ENCODE peak calls at places on chromosomes 13 and 19, in ten cellular contexts. T is GM23338, R is cardiac muscle cell, C is left ventricle myocardium inferior, B is heart right ventricle, U is tibial nerve, Z is body of pancreas, W is SK-N-SH, J is breast epithelium, S is ovary. O is an unnamed sample. For H3K36me3 and H3K4me1, the result is how much of the 10 kb centered on the place peaks cover.

GRCh38 chr19:50331187-50332013 is 2.2 kb upstream of the KCNC3 start:
- DNase-seq in T (peak), R (no peak), C (no peak), B (no peak), U (no peak), Z (no peak), W (no peak), J (no peak), S (no peak), O (no peak)

GRCh38 chr13:32200741-32201140 is 114.4 kb downstream of the ZAR1L start:
- DNase-seq in T (no peak), R (no peak), C (no peak), B (no peak), U (no peak), Z (no peak), W (no peak), J (no peak), S (no peak), O (no peak)

GRCh38 chr19:54551950-54552912 is 21.4 kb upstream of the LILRA2 start:
- DNase-seq in T (no peak), R (no peak), C (peak), B (peak), U (peak), Z (peak), W (no peak), J (no peak), S (no peak), O (peak)

GRCh38 chr19:8251025-8251472 is 41.9 kb downstream of the CERS4 start:
- DNase-seq in T (no peak), R (no peak), C (peak), B (peak), U (peak), Z (peak), W (no peak), J (peak), S (peak), O (no peak)

GRCh38 chr13:101631403-101631802 is 178.9 kb downstream of the ITGBL1 start:
- DNase-seq in T (no peak), R (no peak), C (no peak), B (no peak), U (no peak), Z (no peak), W (no peak), J (no peak), S (no peak), O (no peak)

GRCh38 chr19:49512970-49513745 is 697 bp downstream of the FCGRT start:
- DNase-seq in T (peak), R (peak), C (peak), B (peak), U (peak), Z (peak), W (peak), J (no peak), S (peak), O (peak)

GRCh38 chr13:26475176-26476110 is 82.0 kb upstream of the WASF3 start:
- DNase-seq in T (peak), R (no peak), C (no peak), B (no peak), U (no peak), Z (no peak), W (no peak), J (no peak), S (no peak), O (no peak)

GRCh38 chr19:54470991-54471782 is 1.9 kb downstream of the CDC42EP5 start:
- DNase-seq in T (peak), R (no peak), C (peak), B (peak), U (peak), Z (peak), W (no peak), J (no peak), S (peak), O (peak)

GRCh38 chr13:21800847-21801616 is 130.2 kb downstream of the FGF9 start:
- DNase-seq in T (peak), R (no peak), C (no peak), B (no peak), U (no peak), Z (no peak), W (no peak), J (no peak), S (no peak), O (no peak)

GRCh38 chr19:38932425-38933179 is 1.9 kb downstream of the MRPS12 start:
- DNase-seq in T (peak), R (peak), C (no peak), B (no peak), U (no peak), Z (peak), W (no peak), J (no peak), S (peak), O (peak)

GRCh38 chr19:15998166-15998565 is 49.4 kb downstream of the OR10H4 start:
- DNase-seq in T (no peak), R (no peak), C (no peak), B (no peak), U (no peak), Z (no peak), W (no peak), J (no peak), S (no peak), O (no peak)

GRCh38 chr19:35895911-35896642 is 4.3 kb downstream of the NFKBID start:
- DNase-seq in T (no peak), R (no peak), C (no peak), B (no peak), U (no peak), Z (no peak), W (no peak), J (no peak), S (no peak), O (no peak)

GRCh38 chr19:44891016-44891882 is at the start of gene TOMM40:
- DNase-seq in T (peak), R (peak), C (peak), B (no peak), U (no peak), Z (no peak), W (peak), J (no peak), S (peak), O (no peak)

GRCh38 chr19:2047449-2048103 is 3.5 kb downstream of the MKNK2 start:
- DNase-seq in T (no peak), R (no peak), C (no peak), B (no peak), U (no peak), Z (peak), W (no peak), J (no peak), S (peak), O (peak)

GRCh38 chr13:31923134-31923763 is 108.3 kb upstream of the FRY start:
- DNase-seq in T (no peak), R (peak), C (no peak), B (no peak), U (no peak), Z (no peak), W (no peak), J (no peak), S (no peak), O (no peak)

GRCh38 chr19:51509823-51510660 is 8.4 kb upstream of the SIGLEC12 start:
- DNase-seq in T (no peak), R (no peak), C (no peak), B (no peak), U (no peak), Z (no peak), W (no peak), J (no peak), S (no peak), O (no peak)

DNA sequence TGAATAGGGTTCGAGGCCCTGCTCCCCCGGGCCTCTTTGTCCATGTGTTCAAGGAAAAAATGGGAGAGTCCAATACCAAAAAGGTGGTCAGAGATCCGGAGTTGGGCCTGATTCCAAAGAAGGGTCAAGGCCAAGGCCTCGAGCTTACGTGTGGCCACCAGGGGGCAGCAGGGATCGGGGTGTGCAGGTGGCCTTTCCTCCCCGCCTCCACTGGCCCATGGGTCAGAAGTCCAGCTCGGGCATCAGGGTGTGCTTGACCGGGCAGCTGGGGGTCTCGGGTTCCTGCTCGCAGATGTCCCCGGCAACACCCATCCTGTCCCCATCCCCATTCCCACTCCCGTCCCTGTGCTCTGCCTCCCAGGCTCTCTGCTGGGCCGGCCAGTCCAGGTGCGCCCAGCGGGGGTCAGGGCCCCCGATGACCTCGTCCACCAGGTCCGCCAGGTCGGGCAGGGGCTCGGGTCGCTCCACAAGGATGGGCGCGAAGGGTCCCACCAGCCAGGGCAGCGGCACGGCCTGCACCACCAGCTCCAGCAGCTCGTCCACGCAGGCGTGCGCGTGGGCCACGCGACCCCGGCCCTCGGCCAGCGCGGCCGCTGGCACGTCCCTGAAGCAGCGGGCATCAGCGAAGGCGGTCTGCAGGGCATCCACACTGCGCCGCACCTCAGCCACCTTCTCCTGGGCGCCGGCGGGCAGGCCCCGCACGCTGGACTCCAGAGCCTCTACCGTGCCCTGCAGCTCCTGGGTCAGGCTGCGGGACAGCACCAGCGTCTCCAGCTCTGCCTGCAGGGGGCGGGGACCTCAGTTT is 5.2 kb upstream of the PLIN4 start:
- DNase-seq in T (peak), R (peak), C (peak), B (no peak), U (peak), Z (peak), W (peak), J (no peak), S (peak), O (peak)
- TF ChIP-seq CTCF in T (peak), R (peak), C (peak), B (peak), U (peak), Z (peak), W (peak), J (no peak), S (no peak), O (peak)

DNA sequence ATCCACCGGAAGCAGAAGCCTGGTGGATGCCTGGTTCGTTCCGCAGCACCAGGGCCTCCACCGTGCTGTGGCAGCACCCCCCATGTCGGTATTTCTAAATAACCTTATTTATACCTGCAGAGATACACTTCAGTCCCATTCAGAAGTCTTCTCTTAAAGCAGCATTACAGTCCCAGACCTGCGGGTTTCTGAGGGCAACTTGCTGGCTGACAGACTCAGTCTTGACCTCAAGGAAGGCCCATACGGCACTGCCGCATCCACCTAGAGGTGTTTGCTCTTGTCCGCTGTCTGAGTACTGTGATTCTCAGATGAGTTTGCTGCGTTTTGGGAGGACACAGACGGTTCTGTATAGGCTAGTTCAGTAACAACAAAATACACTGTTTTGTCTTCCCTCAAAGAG is 16.9 kb upstream of the TEX29 start:
- DNase-seq in T (no peak), R (no peak), C (no peak), B (no peak), U (no peak), Z (no peak), W (no peak), J (no peak), S (no peak), O (no peak)
- H3K36me3 ChIP-seq in T (under half), R (under half), C (half or more), B (under half), U (half or more), Z (under half), W (half or more), J (under half), S (under half), O (under half)

GRCh38 chr19:10815007-10815531 is 20.9 kb downstream of the TMED1 start:
- DNase-seq in T (no peak), R (no peak), C (no peak), B (no peak), U (no peak), Z (no peak), W (no peak), J (no peak), S (no peak), O (no peak)

GRCh38 chr19:10817291-10818038 is 18.5 kb downstream of the TMED1 start:
- DNase-seq in T (peak), R (no peak), C (no peak), B (peak), U (peak), Z (peak), W (peak), J (no peak), S (peak), O (peak)

GRCh38 chr19:10816691-10817090 is 19.3 kb downstream of the TMED1 start:
- DNase-seq in T (no peak), R (no peak), C (no peak), B (no peak), U (no peak), Z (no peak), W (peak), J (no peak), S (no peak), O (no peak)

GRCh38 chr19:10818306-10819123 is 17.5 kb downstream of the TMED1 start:
- DNase-seq in T (no peak), R (no peak), C (no peak), B (no peak), U (no peak), Z (no peak), W (peak), J (no peak), S (peak), O (no peak)

GRCh38 chr19:10815969-10816635 is 19.9 kb downstream of the TMED1 start:
- DNase-seq in T (peak), R (no peak), C (no peak), B (no peak), U (no peak), Z (no peak), W (no peak), J (no peak), S (no peak), O (no peak)
- H3K4me1 ChIP-seq in T (under half), R (under half), C (under half), B (under half), U (under half), Z (under half), W (half or more), J (under half), S (under half), O (under half)

GRCh38 chr19:12244370-12244769 is 50.3 kb downstream of the ZNF44 start:
- DNase-seq in T (peak), R (no peak), C (no peak), B (no peak), U (no peak), Z (no peak), W (no peak), J (no peak), S (no peak), O (no peak)
- TF ChIP-seq CTCF in T (peak), R (no peak), C (peak), B (no peak), U (no peak), Z (no peak), W (no peak), J (no peak), S (no peak), O (no peak)

GRCh38 chr19:58001895-58002369 is 688 bp downstream of the ZNF606 start:
- DNase-seq in T (no peak), R (peak), C (no peak), B (no peak), U (no peak), Z (no peak), W (peak), J (no peak), S (no peak), O (no peak)
- H3K36me3 ChIP-seq in T (under half), R (under half), C (half or more), B (under half), U (half or more), Z (under half), W (under half), J (under half), S (under half), O (under half)

DNA sequence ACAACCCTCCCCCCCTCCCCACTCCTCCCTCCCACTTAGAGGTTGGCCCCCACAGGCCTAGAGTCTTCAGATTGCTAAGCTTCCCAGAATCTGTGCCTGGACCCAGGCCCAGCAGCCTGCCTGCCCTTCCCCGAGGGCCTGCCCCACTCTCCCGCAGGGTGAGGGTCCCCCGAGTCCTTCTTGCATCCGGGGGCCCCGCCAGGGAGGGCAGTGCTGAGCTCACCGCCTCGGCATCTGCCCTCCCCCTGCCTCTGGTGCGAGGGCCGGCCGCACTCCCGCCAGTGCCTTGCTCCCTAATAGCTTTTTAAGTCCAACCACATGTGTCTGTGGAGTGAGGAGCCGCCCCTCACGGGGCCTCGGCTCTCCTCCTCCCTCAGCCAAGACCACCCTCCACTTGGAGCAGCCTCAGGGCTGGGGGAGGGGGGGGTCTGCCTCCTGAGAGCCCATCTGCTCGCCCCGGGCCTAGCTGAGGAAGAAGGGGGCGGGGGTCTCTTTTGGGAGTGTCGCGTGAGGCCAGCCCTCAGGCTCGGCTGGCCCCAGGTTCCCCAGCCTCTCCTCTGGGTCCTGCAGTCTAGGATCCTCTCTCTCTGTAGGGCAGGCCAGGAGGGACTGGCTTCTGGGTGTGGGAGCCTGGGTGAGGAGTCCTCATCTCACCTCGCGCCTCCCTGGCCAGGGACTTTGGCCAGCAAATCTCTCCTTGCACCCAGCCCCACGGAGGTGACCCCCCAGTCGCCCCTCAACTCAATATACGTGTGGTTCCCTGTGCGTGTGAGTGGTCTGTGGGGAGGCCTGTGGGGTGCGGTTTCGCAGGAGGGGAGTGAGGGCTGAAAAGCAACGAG is 47.2 kb downstream of the LYL1 start:
- DNase-seq in T (peak), R (no peak), C (peak), B (peak), U (peak), Z (peak), W (peak), J (peak), S (peak), O (peak)
- H3K4me1 ChIP-seq in T (half or more), R (under half), C (half or more), B (half or more), U (half or more), Z (half or more), W (half or more), J (half or more), S (half or more), O (half or more)

GRCh38 chr19:40444181-40445005 is at the start of gene SERTAD3:
- DNase-seq in T (peak), R (peak), C (peak), B (peak), U (peak), Z (peak), W (peak), J (peak), S (peak), O (peak)
- TF ChIP-seq CTCF in T (no peak), R (peak), C (no peak), B (no peak), U (no peak), Z (peak), W (peak), J (no peak), S (peak), O (no peak)

DNA sequence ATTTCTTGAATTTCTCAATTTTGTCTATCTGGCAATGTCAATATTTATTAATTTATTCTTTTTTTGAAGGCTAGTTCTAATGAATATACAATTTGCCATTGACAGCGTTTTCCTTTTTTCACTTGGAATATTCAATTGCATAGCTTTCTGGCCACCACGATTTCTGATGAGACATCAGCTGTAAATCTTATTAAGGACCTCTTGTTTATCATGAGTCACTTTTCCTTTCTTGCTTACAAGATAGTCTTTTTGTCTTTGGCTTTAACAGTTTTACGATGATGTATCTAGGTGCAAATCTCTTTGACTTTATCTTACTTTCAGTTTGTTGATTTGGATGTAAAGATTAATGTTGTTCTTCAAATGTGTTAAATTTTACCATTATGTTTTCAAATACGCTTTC is 991.6 kb upstream of the SLC10A2 start:
- DNase-seq in T (no peak), R (no peak), C (no peak), B (no peak), U (no peak), Z (no peak), W (no peak), J (no peak), S (no peak), O (no peak)
- H3K36me3 ChIP-seq in T (under half), R (under half), C (under half), B (under half), U (under half), Z (under half), W (under half), J (under half), S (under half), O (under half)

DNA sequence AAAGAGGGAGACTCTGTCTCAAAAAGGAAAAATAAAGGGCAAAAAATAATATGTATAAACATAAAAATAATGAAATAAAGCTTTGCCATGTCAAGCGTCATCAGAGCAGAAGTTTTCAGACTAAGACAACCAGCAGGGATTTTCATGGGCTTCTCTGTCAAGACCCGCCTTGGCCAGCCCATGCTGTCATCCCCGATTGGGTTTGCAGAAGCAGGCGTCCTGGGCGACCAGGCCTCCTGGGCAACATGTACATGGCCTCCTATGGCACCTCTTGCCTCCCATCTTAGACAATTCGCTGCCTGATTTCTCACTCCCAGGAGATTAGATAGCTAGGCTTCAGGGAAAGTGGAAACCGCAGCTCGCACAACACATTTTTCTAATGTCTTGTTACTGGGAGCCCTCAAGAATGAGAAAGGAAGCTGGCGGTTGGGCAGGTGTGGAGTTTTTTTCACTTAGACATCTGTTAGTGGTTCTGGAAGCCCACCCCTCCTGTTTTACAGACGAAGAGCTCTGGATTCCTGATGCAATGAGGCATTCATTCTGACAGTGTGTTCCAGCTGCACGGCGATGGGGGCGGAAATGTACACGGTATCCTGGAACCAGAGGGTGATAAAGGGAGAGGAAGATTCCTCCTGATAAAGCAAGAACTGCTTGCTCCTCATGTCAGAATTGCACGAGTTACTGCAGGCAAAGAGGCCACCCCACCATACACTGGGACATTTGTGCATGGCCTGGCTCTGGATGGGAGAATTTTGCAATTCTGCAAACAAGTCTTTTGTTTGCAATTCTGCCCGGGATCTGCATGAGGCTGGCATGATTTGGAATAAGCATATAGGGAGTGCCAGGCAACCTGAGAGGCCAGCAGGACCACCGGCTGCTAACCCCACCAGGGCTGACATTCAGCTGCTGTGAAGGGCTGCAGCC is 47.4 kb upstream of the KATNAL1 start:
- DNase-seq in T (no peak), R (no peak), C (no peak), B (no peak), U (no peak), Z (no peak), W (no peak), J (no peak), S (no peak), O (no peak)
- H3K4me1 ChIP-seq in T (under half), R (under half), C (under half), B (under half), U (under half), Z (under half), W (under half), J (under half), S (under half), O (under half)